ENCODE peak calls at places on chromosomes 1 and 21, in four cellular contexts. S, W, K and R are unnamed samples.

GRCh38 chr1:153518562-153518961 is 17.2 kb downstream of the S100A6 start:
- DNase-seq in S (no peak), W (no peak), K (no peak), R (no peak)

GRCh38 chr1:27119270-27119618 is 35.7 kb downstream of the SLC9A1 start:
- DNase-seq in S (peak), W (peak), K (no peak), R (peak)

GRCh38 chr1:41108696-41109284 is 87.3 kb upstream of the SLFNL1 start:
- DNase-seq in S (peak), W (peak), K (no peak), R (peak)

GRCh38 chr1:221439008-221439733 is 302.7 kb downstream of the DUSP10 start:
- DNase-seq in S (peak), W (peak), K (no peak), R (peak)

GRCh38 chr1:153393926-153394325 is 3.1 kb upstream of the S100A8 start:
- DNase-seq in S (no peak), W (no peak), K (peak), R (no peak)

GRCh38 chr1:184392779-184393522 is 6.1 kb downstream of the C1orf21 start:
- DNase-seq in S (no peak), W (no peak), K (no peak), R (no peak)

GRCh38 chr1:234475166-234475793 is 3.7 kb downstream of the TARBP1 start:
- DNase-seq in S (no peak), W (no peak), K (no peak), R (no peak)

GRCh38 chr1:29690156-29690555 is 453.8 kb downstream of the PTPRU start:
- DNase-seq in S (no peak), W (no peak), K (no peak), R (no peak)

GRCh38 chr1:38213720-38214367 is 167.3 kb upstream of the POU3F1 start:
- DNase-seq in S (no peak), W (no peak), K (no peak), R (no peak)

GRCh38 chr1:184965889-184966860 is 8.1 kb downstream of the NIBAN1 start:
- DNase-seq in S (no peak), W (peak), K (no peak), R (peak)

GRCh38 chr1:17248781-17249180 is at the start of gene PADI3:
- DNase-seq in S (no peak), W (no peak), K (no peak), R (no peak)

GRCh38 chr21:42225571-42226155 is 6.7 kb downstream of the ABCG1 start:
- DNase-seq in S (no peak), W (no peak), K (peak), R (no peak)

GRCh38 chr1:189431437-189431836 is 1046.2 kb downstream of the BRINP3 start:
- DNase-seq in S (peak), W (peak), K (no peak), R (no peak)

GRCh38 chr21:25281134-25281533 is 326.1 kb downstream of the MRPL39 start:
- DNase-seq in S (no peak), W (no peak), K (no peak), R (no peak)

GRCh38 chr1:235156265-235156664 is 4.8 kb downstream of the RBM34 start:
- DNase-seq in S (no peak), W (no peak), K (no peak), R (no peak)

GRCh38 chr1:32538887-32539583 is at the start of gene ZBTB8A:
- DNase-seq in S (peak), W (peak), K (peak), R (peak)

GRCh38 chr21:40284481-40284880 is 417.2 kb downstream of the PCP4 start:
- DNase-seq in S (no peak), W (no peak), K (no peak), R (no peak)

GRCh38 chr1:16242556-16243407 is 5.8 kb upstream of the CPLANE2 start:
- DNase-seq in S (no peak), W (no peak), K (no peak), R (no peak)

GRCh38 chr21:44872568-44873355 is 728 bp downstream of the PTTG1IP start:
- DNase-seq in S (peak), W (peak), K (peak), R (peak)

GRCh38 chr1:162590686-162591085 is 29.2 kb downstream of the UAP1 start:
- DNase-seq in S (no peak), W (no peak), K (no peak), R (no peak)

GRCh38 chr1:34781071-34781843 is at the start of gene GJB3:
- DNase-seq in S (no peak), W (no peak), K (peak), R (no peak)

GRCh38 chr1:165354739-165355138 is 1.8 kb downstream of the LMX1A start:
- DNase-seq in S (no peak), W (no peak), K (no peak), R (no peak)

GRCh38 chr1:245197911-245198379 is 43.2 kb downstream of the KIF26B start:
- DNase-seq in S (peak), W (peak), K (no peak), R (peak)

GRCh38 chr21:44931137-44931500 is 8.7 kb upstream of the SLX9 start:
- DNase-seq in S (peak), W (peak), K (no peak), R (peak)

GRCh38 chr1:1022322-1023090 is 2.6 kb downstream of the AGRN start:
- DNase-seq in S (no peak), W (no peak), K (no peak), R (no peak)

GRCh38 chr1:165960881-165961280 is 133.5 kb downstream of the UCK2 start:
- DNase-seq in S (no peak), W (no peak), K (no peak), R (no peak)

GRCh38 chr1:3431686-3432085 is 22.8 kb upstream of the ARHGEF16 start:
- DNase-seq in S (no peak), W (no peak), K (no peak), R (no peak)

GRCh38 chr1:182193908-182194550 is 132.5 kb upstream of the ZNF648 start:
- DNase-seq in S (no peak), W (no peak), K (no peak), R (peak)

GRCh38 chr1:6580588-6581270 is 935 bp downstream of the ZBTB48 start:
- DNase-seq in S (no peak), W (no peak), K (peak), R (no peak)

GRCh38 chr1:224736619-224737352 is 120.7 kb downstream of the CNIH3 start:
- DNase-seq in S (peak), W (peak), K (no peak), R (peak)

GRCh38 chr1:221715321-221716169 is 26.3 kb downstream of the DUSP10 start:
- DNase-seq in S (no peak), W (peak), K (no peak), R (peak)

GRCh38 chr1:201778279-201779023 is 50.5 kb upstream of the IPO9 start:
- DNase-seq in S (peak), W (peak), K (no peak), R (peak)

GRCh38 chr1:70863256-70863655 is 184.4 kb downstream of the PTGER3 start:
- DNase-seq in S (no peak), W (no peak), K (no peak), R (peak)

GRCh38 chr1:70864302-70864701 is 183.3 kb downstream of the PTGER3 start:
- DNase-seq in S (no peak), W (no peak), K (no peak), R (peak)

GRCh38 chr1:70871790-70872189 is 175.8 kb downstream of the PTGER3 start:
- DNase-seq in S (no peak), W (no peak), K (no peak), R (no peak)

GRCh38 chr1:70866522-70867256 is 180.9 kb downstream of the PTGER3 start:
- DNase-seq in S (no peak), W (no peak), K (no peak), R (no peak)
- TF ChIP-seq CTCF in S (no peak), W (no peak), K (no peak), R (no peak)

GRCh38 chr1:151196292-151196800 is 2.0 kb upstream of the PIP5K1A start:
- DNase-seq in S (peak), W (peak), K (peak), R (peak)
- H3K4me3 ChIP-seq in S (peak), W (peak), K (no peak), R (peak)

GRCh38 chr1:53062731-53063591 is 948 bp downstream of the PODN start:
- DNase-seq in S (no peak), W (no peak), K (no peak), R (no peak)
- TF ChIP-seq CTCF in S (no peak), W (peak), K (no peak), R (no peak)

GRCh38 chr1:156490401-156491032 is 10.1 kb downstream of the MEF2D start:
- DNase-seq in S (no peak), W (no peak), K (no peak), R (peak)
- H3K4me3 ChIP-seq in S (no peak), W (peak), K (no peak), R (no peak)

DNA sequence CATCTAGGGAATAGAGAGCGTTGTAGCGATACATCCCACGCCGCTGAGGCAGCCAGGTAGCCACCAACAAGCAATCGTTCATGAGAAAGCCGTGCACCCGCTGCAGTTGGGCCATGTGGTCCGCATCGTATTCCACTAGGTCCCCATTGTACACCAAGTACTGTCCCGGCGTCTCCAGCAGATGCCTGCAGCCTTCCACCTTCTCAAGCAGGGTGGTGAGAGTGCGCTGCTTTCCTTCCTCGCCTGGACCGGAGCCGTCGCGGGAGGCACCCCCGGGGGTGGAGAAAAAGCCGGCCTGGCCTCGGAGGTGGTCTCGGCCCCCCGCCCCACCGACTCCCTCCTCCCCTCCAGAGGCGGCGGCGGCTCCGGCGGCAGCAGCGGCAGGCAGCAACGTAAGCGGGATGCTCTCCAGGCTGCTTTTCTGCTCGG is 595 bp downstream of the EXOC8 start:
- DNase-seq in S (no peak), W (peak), K (peak), R (no peak)
- TF ChIP-seq CTCF in S (no peak), W (no peak), K (no peak), R (no peak)